ENCODE peak calls at places on chromosomes 3 and 15, in eight cellular contexts. G is mucosa of descending colon, K is HCT116, C is GM10248, Q is astrocyte, V is HL-60, B is Calu3, M is adrenal gland. Z is an unnamed sample.

GRCh38 chr3:77513541-77513940 is 473.6 kb downstream of the ROBO2 start:
- DNase-seq in G (no peak), K (no peak), C (no peak), Q (peak; percentile 53), V (no peak), B (no peak), M (no peak), Z (no peak)

GRCh38 chr3:188283347-188283746 is 129.4 kb downstream of the LPP start:
- DNase-seq in G (no peak), K (no peak), C (no peak), Q (no peak), V (no peak), B (no peak), M (peak; percentile 74), Z (no peak)

GRCh38 chr3:169637731-169638130 is 25.8 kb downstream of the MECOM start:
- DNase-seq in G (no peak), K (no peak), C (no peak), Q (no peak), V (no peak), B (no peak), M (no peak), Z (no peak)

GRCh38 chr3:134029734-134030381 is at the start of gene SLCO2A1:
- DNase-seq in G (peak; percentile 33), K (no peak), C (no peak), Q (peak; percentile 29), V (no peak), B (peak; percentile 38), M (peak; percentile 30), Z (peak; percentile 41)

GRCh38 chr15:58037902-58038301 is 27.6 kb downstream of the ALDH1A2 start:
- DNase-seq in G (no peak), K (no peak), C (no peak), Q (no peak), V (no peak), B (no peak), M (no peak), Z (no peak)

GRCh38 chr3:74075213-74075612 is 450.5 kb upstream of the PDZRN3 start:
- DNase-seq in G (no peak), K (no peak), C (no peak), Q (no peak), V (no peak), B (no peak), M (no peak), Z (no peak)

GRCh38 chr3:13282528-13282985 is 137.6 kb downstream of the NUP210 start:
- DNase-seq in G (no peak), K (no peak), C (no peak), Q (no peak), V (no peak), B (no peak), M (no peak), Z (peak; percentile 62)

GRCh38 chr15:71471347-71471746 is 339.0 kb upstream of the NR2E3 start:
- DNase-seq in G (no peak), K (no peak), C (peak; percentile 40), Q (no peak), V (no peak), B (peak; percentile 8), M (no peak), Z (peak; percentile 25)

GRCh38 chr3:17162116-17162515 is 277.4 kb downstream of the PLCL2 start:
- DNase-seq in G (no peak), K (no peak), C (no peak), Q (no peak), V (no peak), B (no peak), M (peak; percentile 26), Z (no peak)

GRCh38 chr15:58569455-58569854 is 137.7 kb downstream of the LIPC start:
- DNase-seq in G (no peak), K (no peak), C (no peak), Q (no peak), V (no peak), B (no peak), M (no peak), Z (no peak)

GRCh38 chr15:77473328-77473727 is 52.6 kb downstream of the HMG20A start:
- DNase-seq in G (no peak), K (no peak), C (no peak), Q (no peak), V (no peak), B (no peak), M (no peak), Z (peak; percentile 13)

GRCh38 chr15:56871180-56871579 is 47.3 kb upstream of the TCF12 start:
- DNase-seq in G (no peak), K (peak; percentile 12), C (no peak), Q (peak; percentile 88), V (no peak), B (peak; percentile 43), M (no peak), Z (no peak)

GRCh38 chr3:143951351-143951971 is 20.2 kb upstream of the DIPK2A start:
- DNase-seq in G (peak; percentile 33), K (peak; percentile 26), C (peak; percentile 15), Q (no peak), V (no peak), B (peak; percentile 55), M (peak; percentile 14), Z (peak; percentile 39)

GRCh38 chr3:23217872-23218554 is 14.9 kb downstream of the UBE2E2 start:
- DNase-seq in G (no peak), K (no peak), C (no peak), Q (peak; percentile 31), V (no peak), B (no peak), M (no peak), Z (no peak)

GRCh38 chr3:149224736-149225594 is 3.3 kb upstream of the CP start:
- DNase-seq in G (no peak), K (no peak), C (peak; percentile 67), Q (peak; percentile 85), V (no peak), B (peak; percentile 73), M (peak; percentile 59), Z (peak; percentile 59)

GRCh38 chr15:46723308-46723707 is 994.0 kb upstream of the SEMA6D start:
- DNase-seq in G (no peak), K (no peak), C (no peak), Q (no peak), V (no peak), B (no peak), M (no peak), Z (no peak)

GRCh38 chr3:196611761-196612483 is 27.6 kb upstream of the NRROS start:
- DNase-seq in G (no peak), K (no peak), C (no peak), Q (no peak), V (no peak), B (no peak), M (no peak), Z (no peak)

GRCh38 chr3:64160000-64160690 is 65.1 kb downstream of the PRICKLE2 start:
- DNase-seq in G (no peak), K (no peak), C (no peak), Q (no peak), V (no peak), B (no peak), M (no peak), Z (no peak)

GRCh38 chr15:44545934-44546802 is 9.2 kb downstream of the EIF3J start:
- DNase-seq in G (no peak), K (no peak), C (peak; percentile 45), Q (peak; percentile 26), V (no peak), B (no peak), M (peak; percentile 45), Z (peak; percentile 53)

GRCh38 chr15:60760646-60761504 is 281.9 kb upstream of the ICE2 start:
- DNase-seq in G (no peak), K (no peak), C (no peak), Q (peak; percentile 45), V (no peak), B (no peak), M (no peak), Z (no peak)

GRCh38 chr3:139686624-139687023 is 8.9 kb upstream of the NMNAT3 start:
- DNase-seq in G (no peak), K (no peak), C (no peak), Q (no peak), V (no peak), B (no peak), M (no peak), Z (no peak)

GRCh38 chr3:113660901-113661300 is 35.5 kb downstream of the USF3 start:
- DNase-seq in G (no peak), K (no peak), C (no peak), Q (peak; percentile 50), V (no peak), B (no peak), M (no peak), Z (no peak)

GRCh38 chr3:129058441-129059194 is 2.0 kb upstream of the GP9 start:
- DNase-seq in G (peak; percentile 75), K (no peak), C (no peak), Q (no peak), V (no peak), B (peak; percentile 38), M (peak; percentile 37), Z (no peak)

DNA sequence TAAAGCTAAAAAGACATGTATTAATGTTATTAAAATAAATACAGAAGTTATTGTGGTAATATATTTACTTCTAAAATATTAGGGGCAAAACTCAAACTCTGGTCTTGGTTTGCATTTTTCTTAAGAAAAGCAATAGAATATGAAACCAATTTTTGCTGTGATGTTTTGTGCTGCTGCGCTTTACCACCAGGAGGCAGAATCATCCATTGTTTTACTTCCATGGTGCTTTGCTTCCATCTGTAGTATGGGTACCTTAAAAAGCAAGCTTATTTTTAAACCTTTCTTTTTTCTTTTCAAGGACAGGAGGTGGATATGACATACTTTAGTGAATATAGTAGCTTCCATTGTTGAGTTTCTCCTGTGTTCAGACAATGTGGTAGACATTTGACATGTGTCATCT is 46.6 kb upstream of the MRPL3 start:
- DNase-seq in G (no peak), K (peak; percentile 7), C (no peak), Q (no peak), V (no peak), B (peak; percentile 44), M (no peak), Z (no peak)
- TF ChIP-seq CTCF in G (no peak), K (peak; percentile 67), C (peak; percentile 59), Q (peak; percentile 45), V (no peak), B (peak; percentile 67), M (peak; percentile 23), Z (peak; percentile 72)

GRCh38 chr3:190339130-190339529 is 16.9 kb upstream of the CLDN1 start:
- DNase-seq in G (no peak), K (peak; percentile 18), C (no peak), Q (peak; percentile 56), V (no peak), B (no peak), M (no peak), Z (peak; percentile 31)
- TF ChIP-seq CTCF in G (no peak), K (peak; percentile 25), C (peak; percentile 13), Q (no peak), V (no peak), B (peak; percentile 69), M (no peak), Z (peak; percentile 23)

DNA sequence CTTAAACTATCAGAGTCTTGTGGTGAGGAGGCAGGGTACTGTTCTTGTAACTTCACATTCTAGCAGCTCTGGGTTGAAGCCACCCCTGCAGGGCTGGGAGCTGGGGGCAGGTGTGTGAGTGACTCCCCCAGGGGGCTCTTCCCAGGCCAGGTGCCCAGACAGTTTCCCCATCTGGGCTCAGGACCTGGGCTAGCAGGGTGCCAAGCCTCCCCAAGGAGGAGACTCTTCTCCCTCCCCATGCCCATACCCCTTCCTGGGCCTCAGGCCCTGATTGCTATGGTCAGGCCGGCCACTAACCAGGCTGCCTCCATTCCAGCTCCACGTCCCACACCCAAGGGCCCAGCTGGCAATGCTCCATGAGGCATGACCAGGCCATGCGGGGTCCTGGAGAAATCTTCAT is 22.0 kb upstream of the CHCHD6 start:
- DNase-seq in G (no peak), K (no peak), C (no peak), Q (no peak), V (no peak), B (peak; percentile 0), M (no peak), Z (no peak)
- TF ChIP-seq CTCF in G (no peak), K (no peak), C (no peak), Q (no peak), V (no peak), B (no peak), M (no peak), Z (no peak)

GRCh38 chr3:36058404-36059035 is 321.8 kb upstream of the STAC start:
- DNase-seq in G (no peak), K (no peak), C (no peak), Q (no peak), V (no peak), B (no peak), M (no peak), Z (no peak)
- TF ChIP-seq CTCF in G (no peak), K (no peak), C (no peak), Q (no peak), V (no peak), B (no peak), M (no peak), Z (no peak)

Z was measured in GM13977.